ENCODE peak calls at places on chromosome 19, in six cellular contexts. I, Z, G, Y, K and D are unnamed samples.

GRCh38 chr19:39409886-39410619 is 2.4 kb upstream of the PLEKHG2 start:
- DNase-seq in Y (peak; percentile 67), G (peak; percentile 82), K (peak; percentile 60), I (peak; percentile 91), Z (peak; percentile 69), D (peak; percentile 15)

GRCh38 chr19:2653717-2654584 is 48.5 kb downstream of the GNG7 start:
- DNase-seq in K (peak; percentile 22), Y (no peak), I (no peak), G (no peak), Z (no peak), D (no peak)

GRCh38 chr19:4977299-4978174 is 8.6 kb downstream of the KDM4B start:
- DNase-seq in G (no peak), Z (peak; percentile 92), I (peak; percentile 58), Y (peak; percentile 88), K (peak; percentile 88), D (no peak)

GRCh38 chr19:5364674-5365073 is 24.1 kb upstream of the PTPRS start:
- DNase-seq in G (no peak), K (no peak), I (no peak), Y (no peak), Z (no peak), D (no peak)

GRCh38 chr19:29450306-29450705 is 75.5 kb upstream of the VSTM2B start:
- DNase-seq in K (no peak), I (no peak), Y (no peak), G (no peak), Z (no peak), D (no peak)

GRCh38 chr19:49614096-49614857 is 23.3 kb downstream of the PRR12 start:
- DNase-seq in G (no peak), I (no peak), Y (no peak), K (peak; percentile 94), Z (peak; percentile 86), D (no peak)

GRCh38 chr19:46069841-46070341 is 29.1 kb upstream of the IGFL4 start:
- DNase-seq in I (no peak), K (peak; percentile 80), Y (no peak), Z (peak; percentile 30), G (no peak), D (no peak)

GRCh38 chr19:56350416-56351045 is 35.9 kb upstream of the ZSCAN5A start:
- DNase-seq in I (peak; percentile 47), G (no peak), K (peak; percentile 5), Y (peak; percentile 36), Z (peak; percentile 24), D (peak; percentile 43)

GRCh38 chr19:2567580-2567979 is 91.7 kb downstream of the GADD45B start:
- DNase-seq in Z (peak; percentile 48), G (no peak), K (no peak), Y (peak; percentile 39), I (peak; percentile 92), D (no peak)

GRCh38 chr19:42412661-42413076 is 14.5 kb downstream of the LIPE start:
- DNase-seq in K (no peak), Y (no peak), Z (no peak), G (no peak), I (peak; percentile 37), D (no peak)

GRCh38 chr19:47381121-47381520 is 32.0 kb downstream of the DHX34 start:
- DNase-seq in Y (no peak), Z (no peak), K (no peak), G (no peak), I (no peak), D (no peak)

GRCh38 chr19:13098291-13099072 is 4.2 kb downstream of the LYL1 start:
- DNase-seq in G (no peak), K (no peak), Y (no peak), Z (peak; percentile 85), I (peak; percentile 63), D (no peak)